ENCODE peak calls at places on chromosomes 11 and 22, in eight cellular contexts. A is NCI-H187 treated with DMSO at 0.1 percent for 48 hours; J is IMR-90; C is coronary artery; T is CD8-positive, alpha-beta T cell; X is astrocyte of the cerebellum; H is uterus; K is hypothalamus. U is an unnamed sample.

GRCh38 chr11:114183041-114183511 is 113.1 kb upstream of the NNMT start:
- DNase-seq in C (no peak), H (peak), X (no peak), T (peak), K (no peak), J (no peak), A (no peak), U (no peak)

GRCh38 chr11:95913830-95914229 is 10.1 kb downstream of the MTMR2 start:
- DNase-seq in X (no peak), J (no peak), K (no peak), A (no peak), T (no peak), H (no peak), C (no peak), U (no peak)

GRCh38 chr22:36039125-36039524 is 10.5 kb upstream of the RBFOX2 start:
- DNase-seq in K (no peak), J (no peak), H (no peak), T (no peak), X (no peak), A (no peak), C (no peak), U (no peak)

GRCh38 chr11:93564895-93565294 is 21.7 kb upstream of the SMCO4 start:
- DNase-seq in C (no peak), X (no peak), J (no peak), A (no peak), H (no peak), T (no peak), K (no peak), U (no peak)

GRCh38 chr11:116219171-116219635 is 553.6 kb downstream of the BUD13 start:
- DNase-seq in J (no peak), T (no peak), H (no peak), X (peak), A (no peak), C (no peak), K (no peak), U (no peak)

GRCh38 chr22:20536590-20537324 is 29.3 kb downstream of the MED15 start:
- DNase-seq in H (no peak), T (no peak), A (no peak), J (no peak), K (no peak), C (no peak), X (no peak), U (no peak)

GRCh38 chr11:2791139-2791520 is 91.3 kb upstream of the KCNQ1OT1 start:
- DNase-seq in K (no peak), H (peak), T (no peak), J (no peak), C (peak), X (no peak), A (no peak), U (no peak)

GRCh38 chr11:35622070-35622469 is 3.8 kb downstream of the FJX1 start:
- DNase-seq in H (no peak), C (no peak), T (no peak), J (peak), K (no peak), X (peak), A (no peak), U (peak)

GRCh38 chr11:46248270-46249102 is 29.0 kb upstream of the CREB3L1 start:
- DNase-seq in H (no peak), T (no peak), C (no peak), K (no peak), A (no peak), X (peak), J (peak), U (peak)

GRCh38 chr22:50620861-50621490 is 7.0 kb downstream of the ARSA start:
- DNase-seq in A (no peak), T (peak), K (no peak), J (no peak), C (no peak), H (no peak), X (no peak), U (no peak)

GRCh38 chr22:42800731-42801536 is 56.1 kb downstream of the ARFGAP3 start:
- DNase-seq in J (no peak), X (no peak), A (peak), T (no peak), H (no peak), C (peak), K (no peak), U (no peak)

GRCh38 chr11:23688835-23689234 is 808.0 kb upstream of the LUZP2 start:
- DNase-seq in A (no peak), J (peak), H (no peak), K (no peak), T (no peak), X (peak), C (no peak), U (peak)

GRCh38 chr11:6336293-6336692 is 16.0 kb upstream of the CAVIN3 start:
- DNase-seq in J (no peak), K (no peak), H (no peak), X (no peak), A (no peak), C (no peak), T (no peak), U (no peak)

GRCh38 chr11:67262731-67263675 is 3.3 kb upstream of the GRK2 start:
- DNase-seq in H (peak), A (peak), X (peak), C (peak), T (peak), K (no peak), J (peak), U (peak)

GRCh38 chr11:77775941-77776340 is 44.6 kb downstream of the RSF1 start:
- DNase-seq in C (no peak), A (no peak), T (no peak), J (no peak), X (no peak), K (no peak), H (no peak), U (no peak)

GRCh38 chr11:18416459-18416858 is 4.3 kb downstream of the LDHC start:
- DNase-seq in K (no peak), C (no peak), X (no peak), H (no peak), J (no peak), A (no peak), T (no peak), U (no peak)

GRCh38 chr11:12536566-12536965 is 137.7 kb upstream of the TEAD1 start:
- DNase-seq in T (no peak), H (peak), J (no peak), A (no peak), X (no peak), K (no peak), C (peak), U (no peak)

GRCh38 chr11:86115542-86116385 is 46.9 kb upstream of the PICALM start:
- DNase-seq in H (no peak), A (no peak), C (no peak), T (no peak), K (no peak), J (peak), X (no peak), U (no peak)

GRCh38 chr22:24471570-24471969 is 23.6 kb upstream of the UPB1 start:
- DNase-seq in C (no peak), H (peak), K (no peak), T (no peak), J (peak), X (peak), A (no peak), U (no peak)

GRCh38 chr11:69655479-69656394 is 14.8 kb downstream of the CCND1 start:
- DNase-seq in A (no peak), J (peak), T (no peak), C (no peak), H (no peak), X (no peak), K (no peak), U (no peak)

GRCh38 chr11:65861165-65861505 is 902 bp downstream of the MUS81 start:
- DNase-seq in C (peak), H (peak), T (no peak), K (no peak), A (no peak), J (no peak), X (no peak), U (no peak)

GRCh38 chr11:3853935-3854659 is 1.4 kb upstream of the STIM1 start:
- DNase-seq in C (no peak), K (no peak), X (no peak), T (peak), A (no peak), H (peak), J (no peak), U (no peak)

GRCh38 chr11:96137357-96137756 is 205.6 kb downstream of the MAML2 start:
- DNase-seq in A (no peak), K (no peak), C (no peak), H (no peak), T (no peak), J (no peak), X (no peak), U (no peak)

GRCh38 chr11:61827573-61828378 is at the start of gene FADS2:
- DNase-seq in X (peak), A (peak), J (peak), T (peak), C (peak), K (peak), H (peak), U (peak)

GRCh38 chr11:95499516-95500135 is 268.6 kb upstream of the SESN3 start:
- DNase-seq in J (peak), X (no peak), T (no peak), C (no peak), H (no peak), A (no peak), K (no peak), U (no peak)

U was measured in HTR-8/SVneo.